ENCODE peak calls at places on chromosomes 5 and 9, in four cellular contexts. One of them, this sample, is unnamed.

GRCh38 chr5:34045996-34046395 is 3.0 kb upstream of the C1QTNF3 start:
- DNase-seq in stomach: no peak
- DNase-seq in activated CD8-positive, alpha-beta T cell treated with anti-CD3 and anti-CD28 coated beads for 36 hours: no peak
- DNase-seq in AG04450: peak; percentile 32
- DNase-seq in this sample: no peak

GRCh38 chr5:160281275-160281674 is 31.1 kb downstream of the CCNJL start:
- DNase-seq in stomach: no peak
- DNase-seq in AG04450: no peak
- DNase-seq in activated CD8-positive, alpha-beta T cell treated with anti-CD3 and anti-CD28 coated beads for 36 hours: no peak
- DNase-seq in this sample: no peak

GRCh38 chr9:37056086-37056485 is 22.0 kb upstream of the PAX5 start:
- DNase-seq in activated CD8-positive, alpha-beta T cell treated with anti-CD3 and anti-CD28 coated beads for 36 hours: no peak
- DNase-seq in AG04450: no peak
- DNase-seq in stomach: no peak
- DNase-seq in this sample: no peak

GRCh38 chr5:143037071-143037470 is 266.9 kb downstream of the ARHGAP26 start:
- DNase-seq in AG04450: no peak
- DNase-seq in activated CD8-positive, alpha-beta T cell treated with anti-CD3 and anti-CD28 coated beads for 36 hours: peak; percentile 50
- DNase-seq in stomach: no peak
- DNase-seq in this sample: no peak

GRCh38 chr5:88029011-88029410 is 239.6 kb downstream of the TMEM161B start:
- DNase-seq in AG04450: no peak
- DNase-seq in activated CD8-positive, alpha-beta T cell treated with anti-CD3 and anti-CD28 coated beads for 36 hours: no peak
- DNase-seq in stomach: no peak
- DNase-seq in this sample: no peak

GRCh38 chr5:177476531-177477233 is 3.2 kb upstream of the DBN1 start:
- DNase-seq in AG04450: no peak
- DNase-seq in stomach: no peak
- DNase-seq in activated CD8-positive, alpha-beta T cell treated with anti-CD3 and anti-CD28 coated beads for 36 hours: peak; percentile 23
- DNase-seq in this sample: no peak

GRCh38 chr9:94937214-94937903 is 210.9 kb downstream of the AOPEP start:
- DNase-seq in AG04450: peak; percentile 89
- DNase-seq in stomach: no peak
- DNase-seq in activated CD8-positive, alpha-beta T cell treated with anti-CD3 and anti-CD28 coated beads for 36 hours: no peak
- DNase-seq in this sample: no peak

GRCh38 chr5:157679801-157680200 is 8.5 kb downstream of the C5orf52 start:
- DNase-seq in activated CD8-positive, alpha-beta T cell treated with anti-CD3 and anti-CD28 coated beads for 36 hours: no peak
- DNase-seq in AG04450: no peak
- DNase-seq in stomach: no peak
- DNase-seq in this sample: no peak

GRCh38 chr5:14348142-14348541 is 205.0 kb downstream of the TRIO start:
- DNase-seq in stomach: no peak
- DNase-seq in AG04450: peak; percentile 47
- DNase-seq in activated CD8-positive, alpha-beta T cell treated with anti-CD3 and anti-CD28 coated beads for 36 hours: no peak
- DNase-seq in this sample: no peak

GRCh38 chr9:87433853-87434252 is 63.8 kb upstream of the DAPK1 start:
- DNase-seq in stomach: no peak
- DNase-seq in AG04450: no peak
- DNase-seq in activated CD8-positive, alpha-beta T cell treated with anti-CD3 and anti-CD28 coated beads for 36 hours: no peak
- DNase-seq in this sample: no peak

GRCh38 chr5:42494414-42494813 is 71.2 kb downstream of the GHR start:
- DNase-seq in stomach: no peak
- DNase-seq in activated CD8-positive, alpha-beta T cell treated with anti-CD3 and anti-CD28 coated beads for 36 hours: no peak
- DNase-seq in AG04450: no peak
- DNase-seq in this sample: no peak

GRCh38 chr5:90221947-90222346 is 187.6 kb downstream of the CETN3 start:
- DNase-seq in activated CD8-positive, alpha-beta T cell treated with anti-CD3 and anti-CD28 coated beads for 36 hours: no peak
- DNase-seq in AG04450: no peak
- DNase-seq in stomach: no peak
- DNase-seq in this sample: peak; percentile 53

GRCh38 chr9:95508968-95509850 is 7.6 kb downstream of the PTCH1 start:
- DNase-seq in stomach: peak; percentile 81
- DNase-seq in AG04450: peak; percentile 77
- DNase-seq in activated CD8-positive, alpha-beta T cell treated with anti-CD3 and anti-CD28 coated beads for 36 hours: peak; percentile 88
- DNase-seq in this sample: no peak

GRCh38 chr5:607541-608285 is 4.4 kb upstream of the CEP72 start:
- DNase-seq in activated CD8-positive, alpha-beta T cell treated with anti-CD3 and anti-CD28 coated beads for 36 hours: no peak
- DNase-seq in AG04450: no peak
- DNase-seq in stomach: peak; percentile 48
- DNase-seq in this sample: no peak

GRCh38 chr5:141492168-141492885 is 3.4 kb downstream of the PCDHGC5 start:
- DNase-seq in AG04450: no peak
- DNase-seq in activated CD8-positive, alpha-beta T cell treated with anti-CD3 and anti-CD28 coated beads for 36 hours: peak; percentile 39
- DNase-seq in stomach: no peak
- DNase-seq in this sample: no peak

GRCh38 chr5:177537389-177538361 is 16.7 kb downstream of the FAM193B start:
- DNase-seq in AG04450: peak; percentile 76
- DNase-seq in activated CD8-positive, alpha-beta T cell treated with anti-CD3 and anti-CD28 coated beads for 36 hours: no peak
- DNase-seq in stomach: no peak
- DNase-seq in this sample: no peak

GRCh38 chr5:91074615-91075014 is 308.5 kb downstream of the ARRDC3 start:
- DNase-seq in AG04450: peak; percentile 70
- DNase-seq in activated CD8-positive, alpha-beta T cell treated with anti-CD3 and anti-CD28 coated beads for 36 hours: no peak
- DNase-seq in stomach: no peak
- DNase-seq in this sample: no peak

GRCh38 chr9:134410835-134411217 is 84.6 kb downstream of the RXRA start:
- DNase-seq in activated CD8-positive, alpha-beta T cell treated with anti-CD3 and anti-CD28 coated beads for 36 hours: no peak
- DNase-seq in AG04450: no peak
- DNase-seq in stomach: no peak
- DNase-seq in this sample: no peak

GRCh38 chr5:3305432-3305831 is 290.2 kb upstream of the IRX1 start:
- DNase-seq in stomach: no peak
- DNase-seq in activated CD8-positive, alpha-beta T cell treated with anti-CD3 and anti-CD28 coated beads for 36 hours: no peak
- DNase-seq in AG04450: no peak
- DNase-seq in this sample: no peak

GRCh38 chr9:114172981-114173833 is 17.9 kb downstream of the COL27A1 start:
- DNase-seq in stomach: no peak
- DNase-seq in activated CD8-positive, alpha-beta T cell treated with anti-CD3 and anti-CD28 coated beads for 36 hours: no peak
- DNase-seq in AG04450: no peak
- DNase-seq in this sample: no peak

GRCh38 chr9:127942152-127943010 is 4.7 kb upstream of the DPM2 start:
- DNase-seq in stomach: peak; percentile 73
- DNase-seq in activated CD8-positive, alpha-beta T cell treated with anti-CD3 and anti-CD28 coated beads for 36 hours: peak; percentile 67
- DNase-seq in AG04450: no peak
- DNase-seq in this sample: no peak

GRCh38 chr5:151598984-151599383 is 7.9 kb upstream of the FAT2 start:
- DNase-seq in stomach: no peak
- DNase-seq in activated CD8-positive, alpha-beta T cell treated with anti-CD3 and anti-CD28 coated beads for 36 hours: no peak
- DNase-seq in AG04450: no peak
- DNase-seq in this sample: no peak

DNA sequence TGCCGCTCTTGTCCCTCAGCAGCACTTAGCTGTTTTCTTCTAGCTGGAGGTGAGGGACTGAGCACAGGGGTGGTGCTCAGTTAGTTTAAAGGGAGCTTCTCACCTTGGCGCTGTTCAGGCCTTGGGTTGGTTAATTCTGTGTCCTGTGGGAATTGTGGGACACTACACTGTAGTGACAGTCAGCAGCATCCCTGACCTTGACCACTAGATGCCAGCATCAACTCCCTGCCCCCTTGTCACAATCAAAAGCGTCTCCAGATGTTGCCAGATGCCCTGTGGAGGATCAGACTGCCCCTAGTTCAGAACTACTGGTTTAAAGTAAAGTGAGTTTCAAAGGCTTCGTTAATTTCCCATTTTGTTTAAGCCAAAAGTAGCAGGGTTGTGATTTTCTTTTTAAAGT is 65.5 kb upstream of the DMRT3 start:
- DNase-seq in AG04450: no peak
- DNase-seq in stomach: no peak
- DNase-seq in activated CD8-positive, alpha-beta T cell treated with anti-CD3 and anti-CD28 coated beads for 36 hours: no peak
- DNase-seq in this sample: no peak
- TF ChIP-seq CTCF in AG04450: no peak
- TF ChIP-seq CTCF in stomach: no peak
- TF ChIP-seq CTCF in activated CD8-positive, alpha-beta T cell treated with anti-CD3 and anti-CD28 coated beads for 36 hours: no peak
- TF ChIP-seq CTCF in this sample: no peak

GRCh38 chr9:131276107-131276888 is at the start of gene FAM78A:
- DNase-seq in stomach: peak; percentile 57
- DNase-seq in AG04450: no peak
- DNase-seq in activated CD8-positive, alpha-beta T cell treated with anti-CD3 and anti-CD28 coated beads for 36 hours: peak; percentile 65
- DNase-seq in this sample: no peak
- TF ChIP-seq CTCF in stomach: no peak
- TF ChIP-seq CTCF in AG04450: no peak
- TF ChIP-seq CTCF in activated CD8-positive, alpha-beta T cell treated with anti-CD3 and anti-CD28 coated beads for 36 hours: no peak
- TF ChIP-seq CTCF in this sample: no peak

DNA sequence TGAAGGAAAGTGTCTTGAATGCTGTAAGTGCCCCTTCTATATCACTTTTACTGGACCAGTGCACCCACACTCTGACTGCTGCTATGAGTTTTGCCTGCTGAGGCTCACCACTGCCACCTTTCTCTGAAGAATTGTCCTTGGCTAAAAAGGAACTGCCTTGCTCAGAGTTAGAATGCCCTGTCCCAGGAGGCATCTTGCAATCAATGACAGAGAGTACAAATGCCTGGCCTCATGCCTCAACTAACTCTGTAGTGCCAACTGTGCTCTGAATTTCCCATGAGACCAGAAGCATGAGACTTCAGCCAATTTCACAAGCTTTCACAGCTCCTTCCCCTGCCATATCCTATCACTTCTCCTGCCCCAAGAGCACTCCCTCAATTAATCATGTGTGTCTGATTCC is 569.7 kb downstream of the ZNF608 start:
- DNase-seq in activated CD8-positive, alpha-beta T cell treated with anti-CD3 and anti-CD28 coated beads for 36 hours: no peak
- DNase-seq in stomach: no peak
- DNase-seq in AG04450: no peak
- DNase-seq in this sample: no peak
- TF ChIP-seq CTCF in activated CD8-positive, alpha-beta T cell treated with anti-CD3 and anti-CD28 coated beads for 36 hours: no peak
- TF ChIP-seq CTCF in stomach: no peak
- TF ChIP-seq CTCF in AG04450: no peak
- TF ChIP-seq CTCF in this sample: peak; percentile 29

GRCh38 chr9:110578896-110579752 is at the start of gene SVEP1:
- DNase-seq in stomach: no peak
- DNase-seq in AG04450: no peak
- DNase-seq in activated CD8-positive, alpha-beta T cell treated with anti-CD3 and anti-CD28 coated beads for 36 hours: no peak
- DNase-seq in this sample: no peak

GRCh38 chr9:110579763-110580255 is 268 bp upstream of the SVEP1 start:
- DNase-seq in AG04450: no peak
- DNase-seq in activated CD8-positive, alpha-beta T cell treated with anti-CD3 and anti-CD28 coated beads for 36 hours: no peak
- DNase-seq in stomach: no peak
- DNase-seq in this sample: no peak

GRCh38 chr9:110582156-110582555 is 2.6 kb upstream of the SVEP1 start:
- DNase-seq in stomach: no peak
- DNase-seq in AG04450: no peak
- DNase-seq in activated CD8-positive, alpha-beta T cell treated with anti-CD3 and anti-CD28 coated beads for 36 hours: no peak
- DNase-seq in this sample: no peak

GRCh38 chr9:110580850-110581249 is 1.3 kb upstream of the SVEP1 start:
- DNase-seq in activated CD8-positive, alpha-beta T cell treated with anti-CD3 and anti-CD28 coated beads for 36 hours: no peak
- DNase-seq in AG04450: no peak
- DNase-seq in stomach: no peak
- DNase-seq in this sample: no peak

DNA sequence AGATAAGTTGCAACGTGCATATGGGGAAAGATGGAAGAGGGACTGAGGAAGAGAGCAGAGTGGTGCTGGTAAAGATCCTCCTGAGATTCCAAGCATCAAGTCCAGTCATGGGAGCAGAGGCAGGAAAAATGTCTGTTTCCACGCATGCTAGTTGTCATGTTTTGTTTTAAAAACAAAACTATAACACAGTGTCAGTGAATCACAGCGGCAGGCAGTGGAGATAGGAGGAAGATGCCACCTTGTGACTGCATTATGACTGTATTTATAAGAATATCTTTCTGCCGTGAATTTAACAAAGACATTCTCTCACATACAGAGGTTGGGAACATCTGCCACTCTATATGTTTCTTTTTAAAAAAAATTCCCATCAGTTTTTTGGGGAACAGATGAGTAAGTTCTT is 3.7 kb upstream of the SVEP1 start:
- DNase-seq in activated CD8-positive, alpha-beta T cell treated with anti-CD3 and anti-CD28 coated beads for 36 hours: no peak
- DNase-seq in stomach: no peak
- DNase-seq in AG04450: no peak
- DNase-seq in this sample: no peak
- TF ChIP-seq CTCF in activated CD8-positive, alpha-beta T cell treated with anti-CD3 and anti-CD28 coated beads for 36 hours: no peak
- TF ChIP-seq CTCF in stomach: no peak
- TF ChIP-seq CTCF in AG04450: peak; percentile 19
- TF ChIP-seq CTCF in this sample: no peak

DNA sequence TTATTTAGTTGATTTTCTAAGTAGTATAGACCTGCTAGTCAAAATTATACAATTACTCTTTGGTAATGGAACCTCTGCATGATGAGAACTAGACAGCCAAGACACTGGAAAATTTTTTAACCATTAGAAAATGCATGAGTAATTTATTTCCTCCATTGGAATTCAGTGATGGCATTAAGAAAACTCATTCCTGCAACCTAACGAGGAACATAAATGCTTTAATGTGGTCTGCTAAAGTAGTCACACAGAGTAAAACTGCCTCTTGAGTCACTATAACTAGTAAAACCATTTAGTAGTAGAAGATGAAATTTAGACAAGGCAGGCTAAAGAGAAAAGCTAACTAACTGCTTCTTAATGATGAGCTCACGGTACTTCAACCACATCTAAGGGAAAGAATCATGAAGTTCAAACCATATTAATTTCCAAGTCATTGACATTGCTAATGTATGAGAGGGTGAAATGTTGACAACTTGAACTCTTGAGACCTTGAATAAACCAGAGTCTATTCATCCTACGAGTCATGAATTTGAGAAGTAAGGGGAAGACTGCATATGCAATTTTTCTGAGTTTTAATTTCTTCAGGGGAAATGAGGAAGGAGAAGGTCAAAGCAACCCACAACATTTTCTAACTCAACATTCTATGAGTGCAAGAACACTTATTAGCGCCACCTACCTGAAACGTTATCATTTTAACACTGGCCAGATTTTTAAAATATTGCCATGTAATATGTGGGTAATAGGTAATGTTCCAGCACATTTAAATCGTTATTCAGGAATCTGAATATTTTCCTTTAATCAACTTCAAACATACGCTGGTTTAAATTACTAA is 74.4 kb downstream of the GLIS3 start:
- DNase-seq in AG04450: peak; percentile 67
- DNase-seq in activated CD8-positive, alpha-beta T cell treated with anti-CD3 and anti-CD28 coated beads for 36 hours: no peak
- DNase-seq in stomach: no peak
- DNase-seq in this sample: no peak
- TF ChIP-seq CTCF in AG04450: peak; percentile 45
- TF ChIP-seq CTCF in activated CD8-positive, alpha-beta T cell treated with anti-CD3 and anti-CD28 coated beads for 36 hours: no peak
- TF ChIP-seq CTCF in stomach: no peak
- TF ChIP-seq CTCF in this sample: no peak

DNA sequence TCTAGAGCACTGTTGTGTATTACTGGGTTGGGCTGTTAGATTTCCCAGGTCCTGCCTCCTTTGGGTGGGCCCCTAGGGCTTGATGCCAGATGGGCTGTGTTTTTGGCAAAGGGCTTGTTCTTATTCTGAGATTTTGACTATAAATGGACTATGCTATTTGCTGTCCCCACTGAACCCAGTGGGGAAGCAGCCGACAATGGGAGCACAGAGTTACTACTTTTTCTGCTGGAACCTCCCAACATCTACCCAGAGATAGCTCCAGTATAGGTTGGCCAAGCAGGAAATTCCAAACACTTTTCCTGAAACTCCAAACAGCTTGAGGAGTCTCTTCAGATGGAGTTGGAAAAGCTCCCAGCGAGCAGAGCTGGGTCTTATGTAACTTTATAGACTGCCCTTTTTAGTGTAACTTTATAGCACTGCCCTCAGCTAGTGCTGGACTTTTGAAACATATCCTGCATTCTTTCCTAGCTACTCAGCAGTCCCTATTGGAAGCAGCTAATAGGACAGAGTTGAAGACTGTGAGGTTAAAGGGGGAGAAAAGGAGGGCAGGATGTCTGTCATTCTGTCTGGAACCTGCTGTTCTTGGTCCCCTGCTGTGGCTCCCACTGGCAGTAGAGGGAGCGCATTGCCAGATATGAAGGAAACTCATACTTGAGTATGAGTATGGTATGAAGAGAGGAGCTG is 21.0 kb downstream of the RUSC2 start:
- DNase-seq in stomach: peak; percentile 51
- DNase-seq in activated CD8-positive, alpha-beta T cell treated with anti-CD3 and anti-CD28 coated beads for 36 hours: no peak
- DNase-seq in AG04450: peak; percentile 91
- DNase-seq in this sample: no peak
- TF ChIP-seq CTCF in stomach: no peak
- TF ChIP-seq CTCF in activated CD8-positive, alpha-beta T cell treated with anti-CD3 and anti-CD28 coated beads for 36 hours: no peak
- TF ChIP-seq CTCF in AG04450: peak; percentile 22
- TF ChIP-seq CTCF in this sample: peak; percentile 76